ENCODE peak calls at places on chromosomes 6 and 20, in five cellular contexts. One of them, this sample, is unnamed.
A peak's percentile ranks its signal among the peaks of the same experiment; 100 is the strongest.

GRCh38 chr6:49001856-49002255 is 461.2 kb downstream of the MMUT start:
- DNase-seq in HepG2: no peak
- DNase-seq in K562: no peak
- DNase-seq in breast epithelium: no peak
- DNase-seq in endothelial cell of umbilical vein: no peak
- DNase-seq in this sample: no peak

GRCh38 chr6:28985396-28986164 is 19.5 kb downstream of the ZNF311 start:
- DNase-seq in HepG2: peak; percentile 97
- DNase-seq in K562: no peak
- DNase-seq in breast epithelium: peak; percentile 84
- DNase-seq in endothelial cell of umbilical vein: peak; percentile 98
- DNase-seq in this sample: peak; percentile 86

GRCh38 chr6:68082086-68082485 is 553.0 kb upstream of the ADGRB3 start:
- DNase-seq in HepG2: no peak
- DNase-seq in K562: no peak
- DNase-seq in breast epithelium: no peak
- DNase-seq in endothelial cell of umbilical vein: no peak
- DNase-seq in this sample: no peak

GRCh38 chr20:63009044-63009961 is 2.5 kb upstream of the BHLHE23 start:
- DNase-seq in HepG2: peak; percentile 63
- DNase-seq in K562: peak; percentile 86
- DNase-seq in breast epithelium: peak; percentile 71
- DNase-seq in endothelial cell of umbilical vein: peak; percentile 56
- DNase-seq in this sample: peak; percentile 84

GRCh38 chr6:34115396-34116314 is 30.2 kb downstream of the GRM4 start:
- DNase-seq in HepG2: no peak
- DNase-seq in K562: peak; percentile 88
- DNase-seq in breast epithelium: no peak
- DNase-seq in endothelial cell of umbilical vein: peak; percentile 7
- DNase-seq in this sample: no peak

GRCh38 chr6:110255356-110255755 is 75.1 kb downstream of the CDC40 start:
- DNase-seq in HepG2: no peak
- DNase-seq in K562: no peak
- DNase-seq in breast epithelium: no peak
- DNase-seq in endothelial cell of umbilical vein: peak; percentile 36
- DNase-seq in this sample: no peak

GRCh38 chr6:119096683-119097310 is 18.3 kb upstream of the FAM184A start:
- DNase-seq in HepG2: no peak
- DNase-seq in K562: no peak
- DNase-seq in breast epithelium: peak; percentile 63
- DNase-seq in endothelial cell of umbilical vein: peak; percentile 34
- DNase-seq in this sample: peak; percentile 38

GRCh38 chr6:137866200-137866913 is 702 bp upstream of the TNFAIP3 start:
- DNase-seq in HepG2: no peak
- DNase-seq in K562: peak; percentile 58
- DNase-seq in breast epithelium: peak; percentile 63
- DNase-seq in endothelial cell of umbilical vein: peak; percentile 43
- DNase-seq in this sample: no peak

GRCh38 chr6:82178084-82178758 is 69.3 kb downstream of the IBTK start:
- DNase-seq in HepG2: peak; percentile 5
- DNase-seq in K562: no peak
- DNase-seq in breast epithelium: no peak
- DNase-seq in endothelial cell of umbilical vein: peak; percentile 56
- DNase-seq in this sample: no peak

GRCh38 chr6:160767647-160768019 is 65.6 kb downstream of the PLG start:
- DNase-seq in HepG2: no peak
- DNase-seq in K562: no peak
- DNase-seq in breast epithelium: no peak
- DNase-seq in endothelial cell of umbilical vein: no peak
- DNase-seq in this sample: no peak

GRCh38 chr6:116616757-116617093 is 446 bp downstream of the RSPH4A start:
- DNase-seq in HepG2: no peak
- DNase-seq in K562: no peak
- DNase-seq in breast epithelium: no peak
- DNase-seq in endothelial cell of umbilical vein: no peak
- DNase-seq in this sample: peak; percentile 9

GRCh38 chr6:25085761-25086160 is 150.0 kb upstream of the RIPOR2 start:
- DNase-seq in HepG2: no peak
- DNase-seq in K562: no peak
- DNase-seq in breast epithelium: no peak
- DNase-seq in endothelial cell of umbilical vein: peak; percentile 95
- DNase-seq in this sample: no peak

GRCh38 chr20:53842301-53843099 is 227.9 kb downstream of the BCAS1 start:
- DNase-seq in HepG2: no peak
- DNase-seq in K562: no peak
- DNase-seq in breast epithelium: no peak
- DNase-seq in endothelial cell of umbilical vein: no peak
- DNase-seq in this sample: no peak

DNA sequence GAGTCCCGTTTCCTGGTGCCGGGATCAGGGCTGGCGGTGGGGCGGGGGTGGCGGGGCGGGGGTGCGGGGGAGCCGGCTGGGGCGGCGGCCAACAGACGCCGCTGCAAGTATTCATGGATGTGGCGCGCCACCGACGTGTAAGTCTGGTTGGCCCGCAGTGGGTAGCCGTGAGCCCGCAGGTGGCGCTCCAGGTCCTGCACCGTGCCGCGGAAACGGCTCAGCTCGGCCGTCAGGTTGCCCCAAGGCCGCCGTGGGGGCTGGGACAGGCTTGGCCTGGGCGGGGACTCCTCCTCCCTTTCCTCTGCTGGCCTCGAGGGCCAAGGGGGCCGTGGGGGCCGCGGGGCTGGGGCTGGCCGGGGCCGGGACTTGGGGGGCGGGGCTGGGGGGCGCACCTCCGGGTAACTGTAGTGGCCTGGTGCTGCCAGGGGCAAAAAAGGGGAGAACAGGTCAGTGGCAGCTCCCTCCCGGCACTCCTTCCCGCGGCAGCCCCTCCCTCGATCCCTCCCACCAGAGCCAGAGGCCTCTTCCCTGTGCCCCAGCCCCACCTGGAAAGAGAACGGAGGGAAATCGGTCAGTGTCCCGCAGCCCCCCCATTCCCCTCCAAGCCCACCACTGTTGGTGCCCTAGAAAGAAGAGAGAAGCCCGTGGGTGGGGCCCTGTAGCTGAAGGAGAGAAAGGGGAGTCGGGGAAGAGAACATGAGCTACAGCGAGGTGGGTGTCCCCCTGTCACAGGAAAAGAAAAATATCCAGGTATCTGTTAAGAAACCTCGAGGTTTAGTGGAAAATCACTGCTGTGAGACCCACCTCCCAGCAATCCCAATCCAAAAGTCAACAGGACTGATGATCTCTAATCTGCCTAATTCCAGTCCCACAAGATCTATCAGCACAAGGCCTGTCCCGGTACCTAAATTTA is 21.3 kb downstream of the TNXB start:
- DNase-seq in HepG2: peak; percentile 82
- DNase-seq in K562: peak; percentile 93
- DNase-seq in breast epithelium: peak; percentile 83
- DNase-seq in endothelial cell of umbilical vein: peak; percentile 64
- DNase-seq in this sample: peak; percentile 89
- TF ChIP-seq CTCF in HepG2: peak; percentile 93
- TF ChIP-seq CTCF in K562: peak; percentile 95
- TF ChIP-seq CTCF in breast epithelium: peak; percentile 35
- TF ChIP-seq CTCF in endothelial cell of umbilical vein: peak; percentile 71
- TF ChIP-seq CTCF in this sample: peak; percentile 25

GRCh38 chr6:36858407-36858981 is 16.1 kb downstream of the PPIL1 start:
- DNase-seq in HepG2: peak; percentile 46
- DNase-seq in K562: no peak
- DNase-seq in breast epithelium: no peak
- DNase-seq in endothelial cell of umbilical vein: no peak
- DNase-seq in this sample: no peak
- H3K4me1 ChIP-seq in HepG2: peaks cover 15% of the 10 kb centered on the region
- H3K4me1 ChIP-seq in K562: peaks cover 17% of the 10 kb centered on the region
- H3K4me1 ChIP-seq in breast epithelium: no peaks in the 10 kb centered on the region
- H3K4me1 ChIP-seq in endothelial cell of umbilical vein: peaks cover 4% of the 10 kb centered on the region
- H3K4me1 ChIP-seq in this sample: peaks cover 3% of the 10 kb centered on the region

DNA sequence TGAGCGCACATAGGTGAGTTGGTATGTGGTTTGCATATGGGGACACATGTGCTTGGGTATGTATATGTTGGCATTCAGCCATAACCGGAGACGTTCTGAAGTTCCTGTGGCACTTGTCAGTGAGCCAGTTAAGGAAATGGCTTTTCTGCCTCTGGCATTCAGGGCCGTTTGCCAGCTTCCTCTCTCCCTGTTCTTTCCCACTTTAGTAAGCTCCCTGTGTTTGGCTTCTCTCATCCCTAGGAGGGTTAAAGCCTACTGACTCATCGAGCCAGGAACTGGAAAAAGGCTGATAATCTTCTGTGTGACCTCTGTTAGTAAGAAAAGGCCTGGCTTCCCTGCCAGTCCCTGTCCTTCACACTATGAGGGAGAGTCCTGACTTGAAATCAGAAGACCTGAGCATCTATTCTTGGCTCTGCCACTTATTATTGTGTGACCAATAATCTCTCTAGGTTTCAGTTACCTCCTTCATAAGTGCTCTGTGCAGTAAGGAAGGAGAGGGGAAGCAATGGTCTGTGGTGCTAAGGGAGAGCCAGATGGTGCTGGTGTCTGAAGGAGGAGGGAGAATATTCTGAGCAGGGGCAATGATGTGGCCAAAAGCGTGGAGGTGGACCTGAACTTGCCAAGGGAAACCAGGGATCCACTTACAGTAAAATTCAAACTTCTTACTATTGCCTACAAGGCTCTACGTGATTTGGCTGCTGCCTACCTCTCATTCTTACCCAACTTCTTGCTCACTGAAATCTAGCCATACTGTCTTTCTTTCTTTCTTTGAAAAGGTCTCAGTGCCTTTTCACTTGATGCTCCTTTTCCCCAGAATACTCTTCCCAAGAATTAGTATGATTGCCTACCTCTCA is 31.4 kb downstream of the ACSS2 start:
- DNase-seq in HepG2: peak; percentile 26
- DNase-seq in K562: no peak
- DNase-seq in breast epithelium: peak; percentile 62
- DNase-seq in endothelial cell of umbilical vein: peak; percentile 97
- DNase-seq in this sample: peak; percentile 68
- TF ChIP-seq POLR2AphosphoS5 in HepG2: no peak
- TF ChIP-seq POLR2AphosphoS5 in K562: no peak
- TF ChIP-seq POLR2AphosphoS5 in breast epithelium: no peak
- TF ChIP-seq POLR2AphosphoS5 in endothelial cell of umbilical vein: peak; percentile 92
- TF ChIP-seq POLR2AphosphoS5 in this sample: no peak

DNA sequence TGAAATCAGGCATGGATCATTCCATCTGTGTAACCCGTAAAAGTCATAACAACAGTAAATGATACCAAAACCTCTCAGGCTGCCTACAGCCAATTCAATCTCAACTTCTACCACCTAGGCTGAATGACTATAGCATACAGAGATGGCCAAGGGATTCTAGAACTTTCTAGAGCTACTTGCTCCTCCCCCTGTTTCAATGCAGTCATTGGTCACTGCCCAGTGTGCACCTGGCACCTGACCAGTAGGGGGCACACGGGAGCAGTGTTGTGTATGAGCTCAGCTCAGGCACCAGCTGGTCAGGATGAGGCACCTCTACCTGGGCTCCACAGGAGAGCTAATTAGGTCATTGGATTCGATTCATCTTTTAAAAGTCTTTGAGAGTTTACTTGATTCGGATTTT is 86.2 kb downstream of the PLEKHG1 start:
- DNase-seq in HepG2: peak; percentile 23
- DNase-seq in K562: peak; percentile 89
- DNase-seq in breast epithelium: no peak
- DNase-seq in endothelial cell of umbilical vein: peak; percentile 23
- DNase-seq in this sample: peak; percentile 50
- TF ChIP-seq CTCF in HepG2: peak; percentile 73
- TF ChIP-seq CTCF in K562: peak; percentile 85
- TF ChIP-seq CTCF in breast epithelium: no peak
- TF ChIP-seq CTCF in endothelial cell of umbilical vein: peak; percentile 44
- TF ChIP-seq CTCF in this sample: peak; percentile 45

DNA sequence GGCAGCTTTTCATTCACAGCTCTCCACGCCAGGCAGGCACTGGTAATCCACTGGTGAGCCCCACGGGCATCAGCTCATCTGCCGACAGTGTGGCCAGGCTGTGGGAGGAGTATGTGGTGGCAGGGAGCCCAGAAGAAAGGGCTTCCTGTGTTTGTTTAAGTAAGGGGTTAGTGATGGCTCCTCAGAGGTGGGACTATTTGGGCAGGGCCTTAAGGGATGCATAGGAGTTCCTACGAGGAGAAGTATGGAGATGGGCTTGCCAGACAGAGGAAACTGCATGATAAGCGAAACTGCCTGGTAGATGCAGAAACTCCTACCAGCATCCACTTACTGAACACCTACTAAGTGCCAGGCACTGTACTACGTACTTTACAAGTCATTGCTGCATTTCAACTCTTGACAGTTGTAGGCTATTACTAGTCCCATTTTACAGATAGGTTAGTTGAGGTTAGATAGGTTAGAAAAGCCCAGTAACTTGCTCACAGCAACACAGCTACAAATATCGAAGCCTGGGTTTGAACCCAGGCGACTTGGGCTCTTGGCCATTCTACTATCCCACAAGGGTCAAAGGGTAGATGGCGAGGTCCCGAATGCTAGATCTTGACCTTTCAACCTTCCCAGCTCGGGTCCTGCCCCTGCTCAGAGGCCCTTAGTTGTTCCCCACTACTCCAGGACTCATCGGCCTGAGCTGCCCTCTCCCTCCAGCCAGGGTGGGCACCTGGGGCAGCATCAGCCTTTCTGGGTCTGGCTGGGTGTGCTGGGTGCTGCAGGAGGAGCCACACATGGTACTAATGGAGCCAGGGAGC is 55.1 kb downstream of the CEBPB start:
- DNase-seq in HepG2: no peak
- DNase-seq in K562: no peak
- DNase-seq in breast epithelium: no peak
- DNase-seq in endothelial cell of umbilical vein: no peak
- DNase-seq in this sample: no peak
- H3K4me1 ChIP-seq in HepG2: peaks cover 91% of the 10 kb centered on the region
- H3K4me1 ChIP-seq in K562: peaks cover 23% of the 10 kb centered on the region
- H3K4me1 ChIP-seq in breast epithelium: no peaks in the 10 kb centered on the region
- H3K4me1 ChIP-seq in endothelial cell of umbilical vein: no peaks in the 10 kb centered on the region
- H3K4me1 ChIP-seq in this sample: peaks cover 16% of the 10 kb centered on the region

GRCh38 chr6:108559884-108560462 is 744 bp upstream of the FOXO3 start:
- DNase-seq in HepG2: peak; percentile 39
- DNase-seq in K562: peak; percentile 38
- DNase-seq in breast epithelium: peak; percentile 78
- DNase-seq in endothelial cell of umbilical vein: peak; percentile 85
- DNase-seq in this sample: peak; percentile 69

GRCh38 chr6:108559097-108559883 is 1.4 kb upstream of the FOXO3 start:
- DNase-seq in HepG2: peak; percentile 64
- DNase-seq in K562: peak; percentile 76
- DNase-seq in breast epithelium: peak; percentile 89
- DNase-seq in endothelial cell of umbilical vein: peak; percentile 83
- DNase-seq in this sample: peak; percentile 91

GRCh38 chr6:108557494-108558371 is 3.0 kb upstream of the FOXO3 start:
- DNase-seq in HepG2: peak; percentile 15
- DNase-seq in K562: peak; percentile 85
- DNase-seq in breast epithelium: peak; percentile 75
- DNase-seq in endothelial cell of umbilical vein: peak; percentile 51
- DNase-seq in this sample: peak; percentile 80

GRCh38 chr6:108556864-108557493 is 3.7 kb upstream of the FOXO3 start:
- DNase-seq in HepG2: no peak
- DNase-seq in K562: no peak
- DNase-seq in breast epithelium: no peak
- DNase-seq in endothelial cell of umbilical vein: no peak
- DNase-seq in this sample: no peak

GRCh38 chr6:108558372-108559096 is 2.2 kb upstream of the FOXO3 start:
- DNase-seq in HepG2: peak; percentile 94
- DNase-seq in K562: peak; percentile 84
- DNase-seq in breast epithelium: peak; percentile 99
- DNase-seq in endothelial cell of umbilical vein: peak; percentile 99
- DNase-seq in this sample: peak; percentile 99
- TF ChIP-seq POLR2AphosphoS5 in HepG2: no peak
- TF ChIP-seq POLR2AphosphoS5 in K562: no peak
- TF ChIP-seq POLR2AphosphoS5 in breast epithelium: peak; percentile 75
- TF ChIP-seq POLR2AphosphoS5 in endothelial cell of umbilical vein: peak; percentile 69
- TF ChIP-seq POLR2AphosphoS5 in this sample: peak; percentile 91